ENCODE peak calls at places on chromosomes 12 and 14, in nine cellular contexts. A is HuH-7.5, M is LoVo, O is heart right ventricle, Z is dermis blood vessel endothelial cell, D is coronary artery, B is activated T-cell treated with anti-CD3 and anti-CD28 coated beads for 1 hour, H is NCI-H2107, P is kidney tubule cell. G is an unnamed sample.

GRCh38 chr12:120771097-120771496 is 45.5 kb downstream of the ACADS start:
- DNase-seq in A (no peak), M (no peak), O (no peak), Z (no peak), D (no peak), B (no peak), H (no peak), P (no peak), G (no peak)

GRCh38 chr12:53381739-53382630 is 2.0 kb downstream of the SP1 start:
- DNase-seq in A (no peak), M (peak), O (no peak), Z (peak), D (no peak), B (no peak), H (no peak), P (peak), G (peak)

GRCh38 chr12:121767525-121768016 is 25.9 kb downstream of the RHOF start:
- DNase-seq in A (no peak), M (no peak), O (peak), Z (no peak), D (peak), B (no peak), H (peak), P (peak), G (no peak)

GRCh38 chr12:93571360-93571853 is 1.1 kb upstream of the SOCS2 start:
- DNase-seq in A (peak), M (peak), O (peak), Z (peak), D (peak), B (peak), H (no peak), P (peak), G (no peak)

GRCh38 chr14:38197761-38198345 is 9.9 kb upstream of the SSTR1 start:
- DNase-seq in A (no peak), M (no peak), O (no peak), Z (no peak), D (no peak), B (no peak), H (no peak), P (peak), G (no peak)

GRCh38 chr12:131941116-131941986 is 8.4 kb upstream of the EP400 start:
- DNase-seq in A (no peak), M (no peak), O (no peak), Z (no peak), D (peak), B (no peak), H (no peak), P (no peak), G (no peak)

GRCh38 chr12:102169922-102170698 is 27.5 kb downstream of the PMCH start:
- DNase-seq in A (peak), M (peak), O (no peak), Z (peak), D (no peak), B (no peak), H (no peak), P (peak), G (peak)

GRCh38 chr12:6828671-6829531 is 694 bp downstream of the P3H3 start:
- DNase-seq in A (peak), M (no peak), O (no peak), Z (peak), D (no peak), B (peak), H (peak), P (peak), G (no peak)

GRCh38 chr12:126617312-126617711 is 1552.1 kb downstream of the AACS start:
- DNase-seq in A (no peak), M (peak), O (no peak), Z (no peak), D (no peak), B (no peak), H (no peak), P (no peak), G (no peak)

GRCh38 chr12:113946175-113946574 is 19.9 kb downstream of the RBM19 start:
- DNase-seq in A (no peak), M (no peak), O (no peak), Z (no peak), D (no peak), B (no peak), H (no peak), P (no peak), G (no peak)

GRCh38 chr14:105776924-105777323 is 250.5 kb downstream of the TMEM121 start:
- DNase-seq in A (no peak), M (no peak), O (no peak), Z (no peak), D (no peak), B (no peak), H (no peak), P (no peak), G (no peak)

GRCh38 chr12:106741247-106741646 is 33.2 kb upstream of the RIC8B start:
- DNase-seq in A (no peak), M (no peak), O (no peak), Z (no peak), D (no peak), B (no peak), H (no peak), P (no peak), G (no peak)

GRCh38 chr12:24996102-24996797 is 47.3 kb upstream of the BCAT1 start:
- DNase-seq in A (no peak), M (no peak), O (no peak), Z (no peak), D (no peak), B (no peak), H (no peak), P (no peak), G (no peak)

GRCh38 chr14:89444536-89445125 is 27.6 kb upstream of the FOXN3 start:
- DNase-seq in A (no peak), M (no peak), O (no peak), Z (no peak), D (no peak), B (no peak), H (no peak), P (no peak), G (no peak)

GRCh38 chr12:7061138-7061537 is 620 bp downstream of the C1S start:
- DNase-seq in A (no peak), M (no peak), O (no peak), Z (no peak), D (peak), B (no peak), H (no peak), P (no peak), G (no peak)

GRCh38 chr12:24838531-24838950 is 110.4 kb downstream of the BCAT1 start:
- DNase-seq in A (no peak), M (no peak), O (no peak), Z (no peak), D (no peak), B (no peak), H (no peak), P (no peak), G (no peak)

GRCh38 chr14:103802353-103802752 is 45.0 kb downstream of the PPP1R13B start:
- DNase-seq in A (no peak), M (no peak), O (no peak), Z (no peak), D (no peak), B (no peak), H (no peak), P (no peak), G (peak)

GRCh38 chr12:65156366-65156831 is 13.0 kb upstream of the LEMD3 start:
- DNase-seq in A (no peak), M (no peak), O (no peak), Z (peak), D (no peak), B (no peak), H (no peak), P (peak), G (peak)

GRCh38 chr12:19959353-19959752 is 409.0 kb upstream of the PDE3A start:
- DNase-seq in A (no peak), M (no peak), O (no peak), Z (peak), D (no peak), B (no peak), H (no peak), P (no peak), G (no peak)

GRCh38 chr14:103501041-103501870 is 21.4 kb downstream of the CKB start:
- DNase-seq in A (no peak), M (no peak), O (no peak), Z (no peak), D (no peak), B (no peak), H (no peak), P (no peak), G (no peak)

GRCh38 chr12:22615963-22616501 is 8.9 kb upstream of the ETNK1 start:
- DNase-seq in A (no peak), M (no peak), O (no peak), Z (no peak), D (no peak), B (no peak), H (no peak), P (no peak), G (peak)

GRCh38 chr14:63276016-63276415 is 42.7 kb downstream of the GPHB5 start:
- DNase-seq in A (no peak), M (no peak), O (no peak), Z (no peak), D (no peak), B (no peak), H (no peak), P (no peak), G (no peak)

GRCh38 chr14:46300765-46301164 is 350.8 kb downstream of the RPL10L start:
- DNase-seq in A (no peak), M (no peak), O (no peak), Z (no peak), D (no peak), B (no peak), H (no peak), P (no peak), G (no peak)

GRCh38 chr12:54216580-54217308 is 28.0 kb upstream of the SMUG1 start:
- DNase-seq in A (peak), M (peak), O (peak), Z (peak), D (no peak), B (peak), H (peak), P (peak), G (peak)

G was measured in bronchial epithelial cell.